ENCODE peak calls at places on chromosomes 3 and 15, in eight cellular contexts. Q is PC-9, L is K562, U is HCT116, K is neural progenitor cell, D is A673, Z is mammary epithelial cell, S is astrocyte. X is an unnamed sample.

GRCh38 chr3:171132873-171133272 is 106.4 kb upstream of the SLC2A2 start:
- DNase-seq in Q (no peak), L (no peak), U (no peak), K (no peak), D (no peak), Z (peak), S (peak), X (no peak)

GRCh38 chr3:55556622-55557531 is 69.8 kb upstream of the WNT5A start:
- DNase-seq in Q (no peak), L (no peak), U (no peak), K (no peak), D (no peak), Z (peak), S (peak), X (no peak)

GRCh38 chr3:64496786-64497560 is 190.8 kb downstream of the ADAMTS9 start:
- DNase-seq in Q (no peak), L (no peak), U (no peak), K (no peak), D (no peak), Z (no peak), S (no peak), X (no peak)

GRCh38 chr3:134291300-134292254 is 40.9 kb upstream of the RYK start:
- DNase-seq in Q (no peak), L (no peak), U (no peak), K (no peak), D (peak), Z (peak), S (peak), X (peak)

GRCh38 chr15:87365221-87365620 is 891.3 kb downstream of the NTRK3 start:
- DNase-seq in Q (no peak), L (no peak), U (no peak), K (no peak), D (no peak), Z (peak), S (peak), X (no peak)

GRCh38 chr3:196600359-196600758 is 31.9 kb downstream of the FBXO45 start:
- DNase-seq in Q (no peak), L (no peak), U (no peak), K (no peak), D (no peak), Z (no peak), S (no peak), X (no peak)

GRCh38 chr3:99186016-99186415 is 284.5 kb upstream of the DCBLD2 start:
- DNase-seq in Q (no peak), L (no peak), U (no peak), K (no peak), D (no peak), Z (no peak), S (no peak), X (no peak)

GRCh38 chr15:39230205-39230916 is 350.5 kb upstream of the THBS1 start:
- DNase-seq in Q (no peak), L (no peak), U (no peak), K (no peak), D (no peak), Z (no peak), S (no peak), X (no peak)

GRCh38 chr3:69562001-69562400 is 176.1 kb upstream of the FRMD4B start:
- DNase-seq in Q (no peak), L (no peak), U (no peak), K (no peak), D (no peak), Z (no peak), S (no peak), X (no peak)

GRCh38 chr15:74206801-74207281 is 4.3 kb upstream of the STRA6 start:
- DNase-seq in Q (peak), L (no peak), U (no peak), K (no peak), D (peak), Z (no peak), S (peak), X (peak)

GRCh38 chr3:100730524-100730923 is 21.2 kb downstream of the TFG start:
- DNase-seq in Q (no peak), L (no peak), U (no peak), K (no peak), D (no peak), Z (no peak), S (no peak), X (no peak)

GRCh38 chr15:70502576-70502975 is 260.8 kb downstream of the UACA start:
- DNase-seq in Q (no peak), L (no peak), U (no peak), K (no peak), D (no peak), Z (no peak), S (no peak), X (no peak)

GRCh38 chr15:70501849-70502248 is 261.5 kb downstream of the UACA start:
- DNase-seq in Q (no peak), L (no peak), U (no peak), K (no peak), D (no peak), Z (no peak), S (no peak), X (no peak)

GRCh38 chr15:70504305-70504951 is 258.9 kb downstream of the UACA start:
- DNase-seq in Q (peak), L (no peak), U (no peak), K (no peak), D (peak), Z (peak), S (peak), X (no peak)

GRCh38 chr15:70503798-70504304 is 259.5 kb downstream of the UACA start:
- DNase-seq in Q (no peak), L (no peak), U (no peak), K (no peak), D (no peak), Z (no peak), S (no peak), X (no peak)

DNA sequence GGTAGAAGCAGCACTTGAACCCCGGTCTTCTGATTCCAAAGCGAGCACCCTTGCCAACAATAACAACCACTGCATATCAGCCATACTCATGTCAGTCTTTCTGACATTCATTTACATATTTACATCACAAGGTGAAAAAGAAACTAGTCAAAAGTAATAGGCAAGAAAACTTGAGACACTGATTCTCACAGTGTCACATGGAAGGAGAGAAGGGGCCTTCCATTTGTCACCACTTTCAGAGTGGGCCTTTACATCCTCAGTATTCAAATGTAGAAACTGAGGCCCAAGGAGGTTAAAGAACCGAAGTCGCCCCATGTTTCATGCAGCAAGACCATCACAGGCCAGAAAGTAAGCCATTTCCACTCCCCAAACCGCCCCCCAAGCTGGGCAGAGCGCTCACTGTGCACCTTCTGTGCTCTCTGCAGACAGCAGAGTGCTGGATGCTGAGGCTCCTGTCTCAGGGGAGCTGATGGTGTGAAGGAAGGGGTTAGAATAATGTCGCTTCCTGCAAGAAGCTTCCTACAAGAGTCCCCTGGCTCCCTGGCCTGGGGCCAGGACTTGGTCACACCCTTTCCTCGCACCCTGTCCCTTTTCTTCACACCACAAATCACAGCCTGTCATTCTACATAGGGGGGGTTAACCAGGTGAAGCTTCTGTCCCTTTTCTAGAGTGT is 260.1 kb downstream of the UACA start:
- DNase-seq in Q (no peak), L (no peak), U (no peak), K (no peak), D (no peak), Z (no peak), S (no peak), X (no peak)
- TF ChIP-seq EZH2 in Q (no peak), L (no peak), U (no peak), K (no peak), D (no peak), Z (no peak), S (no peak), X (no peak)

GRCh38 chr3:197683191-197683590 is 53.5 kb downstream of the RUBCN start:
- DNase-seq in Q (no peak), L (no peak), U (no peak), K (no peak), D (no peak), Z (no peak), S (no peak), X (no peak)

GRCh38 chr3:197687570-197687969 is 49.1 kb downstream of the RUBCN start:
- DNase-seq in Q (no peak), L (no peak), U (no peak), K (no peak), D (no peak), Z (no peak), S (no peak), X (no peak)

GRCh38 chr3:197686899-197687298 is 49.8 kb downstream of the RUBCN start:
- DNase-seq in Q (no peak), L (no peak), U (no peak), K (no peak), D (no peak), Z (no peak), S (no peak), X (no peak)

GRCh38 chr3:197680955-197681521 is 55.7 kb downstream of the RUBCN start:
- DNase-seq in Q (no peak), L (no peak), U (no peak), K (no peak), D (no peak), Z (no peak), S (no peak), X (no peak)

GRCh38 chr3:197682713-197683112 is 54.0 kb downstream of the RUBCN start:
- DNase-seq in Q (no peak), L (no peak), U (no peak), K (no peak), D (peak), Z (no peak), S (no peak), X (no peak)
- TF ChIP-seq CTCF in Q (no peak), L (no peak), U (peak), K (no peak), D (no peak), Z (no peak), S (no peak), X (no peak)

DNA sequence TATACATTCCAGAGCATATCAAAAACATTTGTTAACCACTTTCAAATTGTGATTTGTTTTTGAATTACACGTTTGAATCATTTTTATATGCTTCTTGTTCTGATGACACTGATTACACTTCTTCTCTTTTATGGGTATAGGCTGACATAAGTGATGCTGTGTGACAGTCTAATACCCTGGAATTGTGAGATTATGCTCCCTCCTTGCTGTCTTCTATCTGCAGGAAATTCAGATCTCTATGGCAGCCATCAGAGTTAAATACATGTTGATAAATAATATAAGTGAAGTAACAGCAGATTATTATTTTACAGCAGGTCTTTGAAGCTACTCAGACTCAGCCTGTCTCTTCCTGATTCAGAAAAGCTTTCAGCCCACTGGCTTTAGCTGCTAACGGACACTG is 248.9 kb downstream of the ZMAT3 start:
- DNase-seq in Q (peak), L (no peak), U (no peak), K (no peak), D (no peak), Z (no peak), S (no peak), X (no peak)
- H3K27ac ChIP-seq in Q (no peak), L (no peak), U (no peak), K (no peak), D (no peak), Z (no peak), S (no peak), X (peak)

DNA sequence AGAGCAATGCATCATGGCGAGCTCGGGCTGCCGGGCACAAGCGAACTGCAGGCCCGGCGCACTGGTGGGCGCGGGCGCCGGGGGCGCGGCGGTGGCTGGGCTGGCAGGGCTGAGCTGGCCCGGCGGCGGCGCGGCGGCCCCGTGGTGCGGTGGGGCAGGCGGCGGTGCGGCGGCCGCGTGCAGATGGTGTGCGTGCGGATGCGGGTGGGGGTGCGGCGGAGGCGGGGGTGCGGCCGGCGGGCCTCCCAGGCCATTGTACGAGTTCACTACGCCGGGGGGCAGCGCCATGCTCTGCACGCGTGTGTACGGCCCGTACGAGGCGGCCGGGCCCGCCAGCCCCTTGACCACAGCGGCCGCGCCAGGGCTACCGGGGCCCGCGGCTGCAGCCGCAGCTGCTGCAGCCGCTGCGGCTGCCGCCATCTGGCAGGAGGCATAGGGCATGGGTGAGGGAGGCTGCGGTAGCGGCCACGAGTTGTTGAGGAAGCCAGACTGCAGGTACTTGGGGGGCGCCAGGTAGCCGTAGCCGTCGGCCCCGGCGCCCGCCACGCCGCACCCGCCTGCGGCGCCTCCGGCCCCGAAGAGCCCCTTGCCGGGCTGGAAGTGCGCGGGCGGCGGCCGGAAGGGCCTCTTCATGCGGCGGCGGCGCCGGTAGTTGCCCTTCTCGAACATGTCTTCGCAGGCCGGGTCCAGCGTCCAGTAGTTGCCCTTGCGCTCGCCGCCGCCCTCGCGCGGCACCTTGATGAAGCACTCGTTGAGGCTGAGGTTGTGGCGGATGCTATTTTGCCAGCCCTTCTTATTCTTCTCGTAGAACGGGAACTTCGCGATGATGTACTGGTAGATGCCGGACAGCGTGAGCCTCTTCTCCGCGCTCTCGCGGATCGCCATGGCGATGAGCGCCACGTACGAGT is 1.0 kb downstream of the FOXL2 start:
- DNase-seq in Q (no peak), L (peak), U (no peak), K (peak), D (no peak), Z (peak), S (no peak), X (peak)
- TF ChIP-seq EZH2 in Q (no peak), L (no peak), U (no peak), K (no peak), D (peak), Z (no peak), S (peak), X (no peak)

GRCh38 chr3:107315136-107315535 is 62.1 kb upstream of the CCDC54 start:
- DNase-seq in Q (no peak), L (no peak), U (no peak), K (no peak), D (no peak), Z (no peak), S (peak), X (no peak)
- TF ChIP-seq CTCF in Q (no peak), L (no peak), U (no peak), K (no peak), D (no peak), Z (no peak), S (no peak), X (no peak)

GRCh38 chr3:127745656-127746399 is 73.1 kb downstream of the ABTB1 start:
- DNase-seq in Q (no peak), L (no peak), U (no peak), K (no peak), D (no peak), Z (no peak), S (no peak), X (no peak)
- H3K27ac ChIP-seq in Q (peak), L (no peak), U (no peak), K (no peak), D (no peak), Z (no peak), S (no peak), X (peak)

DNA sequence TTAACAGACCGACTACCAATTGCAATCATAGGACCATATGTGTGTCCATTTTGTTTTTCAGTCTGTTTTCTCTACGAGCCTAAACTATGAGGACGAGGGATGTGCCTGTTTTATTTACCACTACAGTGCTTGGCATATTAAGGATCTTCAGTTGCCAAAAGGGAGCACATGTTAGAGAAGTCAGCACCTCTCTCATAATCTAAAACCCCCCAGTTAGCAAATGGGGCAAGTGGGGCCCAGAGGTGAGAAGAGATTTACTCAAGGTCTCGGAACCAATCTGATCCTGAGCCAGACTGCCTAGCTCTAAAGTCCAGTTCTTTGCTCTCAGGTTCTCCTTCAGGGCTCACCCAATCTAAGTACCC is 578 bp upstream of the PODXL2 start:
- DNase-seq in Q (no peak), L (no peak), U (no peak), K (no peak), D (no peak), Z (no peak), S (no peak), X (no peak)
- TF ChIP-seq EZH2 in Q (no peak), L (no peak), U (no peak), K (peak), D (no peak), Z (peak), S (no peak), X (no peak)

GRCh38 chr3:157159037-157159761 is 748 bp downstream of the CCNL1 start:
- DNase-seq in Q (peak), L (no peak), U (no peak), K (peak), D (peak), Z (peak), S (peak), X (peak)
- TF ChIP-seq CTCF in Q (peak), L (no peak), U (peak), K (peak), D (peak), Z (peak), S (no peak), X (no peak)

GRCh38 chr15:63519041-63519440 is 14.6 kb downstream of the USP3 start:
- DNase-seq in Q (no peak), L (no peak), U (no peak), K (no peak), D (no peak), Z (no peak), S (no peak), X (no peak)

GRCh38 chr15:63517614-63518013 is 13.2 kb downstream of the USP3 start:
- DNase-seq in Q (no peak), L (no peak), U (no peak), K (no peak), D (no peak), Z (peak), S (no peak), X (peak)

GRCh38 chr15:63519548-63520178 is 15.3 kb downstream of the USP3 start:
- DNase-seq in Q (no peak), L (no peak), U (no peak), K (no peak), D (no peak), Z (no peak), S (no peak), X (no peak)

GRCh38 chr15:63514533-63514943 is 10.1 kb downstream of the USP3 start:
- DNase-seq in Q (peak), L (no peak), U (no peak), K (no peak), D (no peak), Z (peak), S (peak), X (no peak)

GRCh38 chr15:63517202-63517601 is 12.8 kb downstream of the USP3 start:
- DNase-seq in Q (no peak), L (no peak), U (no peak), K (no peak), D (no peak), Z (no peak), S (no peak), X (no peak)
- H3K27ac ChIP-seq in Q (peak), L (no peak), U (no peak), K (no peak), D (no peak), Z (peak), S (no peak), X (no peak)